ENCODE peak calls at places on chromosomes 6 and 20, in five cellular contexts. One of them, this sample, is unnamed.

GRCh38 chr20:31835554-31835953 is 9.8 kb downstream of the FOXS1 start:
- DNase-seq in adrenal gland: no peak
- DNase-seq in neural crest cell: no peak
- DNase-seq in WTC11: no peak
- DNase-seq in HTR-8/SVneo: no peak
- DNase-seq in this sample: no peak

GRCh38 chr6:139654309-139654708 is 279.9 kb upstream of the CITED2 start:
- DNase-seq in neural crest cell: no peak
- DNase-seq in adrenal gland: no peak
- DNase-seq in HTR-8/SVneo: no peak
- DNase-seq in WTC11: no peak
- DNase-seq in this sample: no peak

GRCh38 chr6:145547596-145548325 is 187.6 kb downstream of the EPM2A start:
- DNase-seq in HTR-8/SVneo: no peak
- DNase-seq in WTC11: no peak
- DNase-seq in adrenal gland: no peak
- DNase-seq in neural crest cell: no peak
- DNase-seq in this sample: no peak

GRCh38 chr6:139519571-139520031 is 145.2 kb upstream of the CITED2 start:
- DNase-seq in neural crest cell: no peak
- DNase-seq in WTC11: no peak
- DNase-seq in adrenal gland: no peak
- DNase-seq in HTR-8/SVneo: no peak
- DNase-seq in this sample: no peak

GRCh38 chr6:124441430-124441829 is 520.8 kb upstream of the RNF217 start:
- DNase-seq in WTC11: no peak
- DNase-seq in neural crest cell: no peak
- DNase-seq in adrenal gland: no peak
- DNase-seq in HTR-8/SVneo: no peak
- DNase-seq in this sample: no peak

GRCh38 chr20:13231031-13231752 is 10.1 kb downstream of the ISM1 start:
- DNase-seq in WTC11: no peak
- DNase-seq in HTR-8/SVneo: no peak
- DNase-seq in neural crest cell: no peak
- DNase-seq in adrenal gland: no peak
- DNase-seq in this sample: no peak

GRCh38 chr6:157206359-157206815 is 116.9 kb downstream of the TMEM242 start:
- DNase-seq in neural crest cell: no peak
- DNase-seq in HTR-8/SVneo: no peak
- DNase-seq in adrenal gland: no peak
- DNase-seq in WTC11: no peak
- DNase-seq in this sample: no peak

GRCh38 chr6:164214066-164214465 is 799.5 kb downstream of the QKI start:
- DNase-seq in adrenal gland: no peak
- DNase-seq in neural crest cell: no peak
- DNase-seq in HTR-8/SVneo: no peak
- DNase-seq in WTC11: no peak
- DNase-seq in this sample: no peak

GRCh38 chr6:63496388-63496804 is 75.9 kb upstream of the LOC128125822 start:
- DNase-seq in adrenal gland: no peak
- DNase-seq in neural crest cell: no peak
- DNase-seq in WTC11: no peak
- DNase-seq in HTR-8/SVneo: no peak
- DNase-seq in this sample: no peak

GRCh38 chr6:133854633-133855598 is 34.0 kb upstream of the TCF21 start:
- DNase-seq in HTR-8/SVneo: peak; percentile 46
- DNase-seq in adrenal gland: no peak
- DNase-seq in neural crest cell: peak; percentile 16
- DNase-seq in WTC11: peak; percentile 59
- DNase-seq in this sample: peak; percentile 81

GRCh38 chr20:54510546-54511129 is 35.2 kb downstream of the DOK5 start:
- DNase-seq in HTR-8/SVneo: no peak
- DNase-seq in WTC11: peak; percentile 46
- DNase-seq in neural crest cell: no peak
- DNase-seq in adrenal gland: no peak
- DNase-seq in this sample: peak; percentile 72

GRCh38 chr20:47228654-47229053 is 127.8 kb downstream of the ZMYND8 start:
- DNase-seq in neural crest cell: no peak
- DNase-seq in HTR-8/SVneo: no peak
- DNase-seq in WTC11: no peak
- DNase-seq in adrenal gland: no peak
- DNase-seq in this sample: no peak

GRCh38 chr6:88248709-88249321 is 82.7 kb upstream of the CNR1 start:
- DNase-seq in WTC11: no peak
- DNase-seq in neural crest cell: no peak
- DNase-seq in HTR-8/SVneo: no peak
- DNase-seq in adrenal gland: no peak
- DNase-seq in this sample: no peak

This sample was measured in endodermal cell.